ENCODE peak calls at places on chromosomes 16 and 17, in ten cellular contexts. One of them, this sample, is unnamed. For H3K9me3, the result is how much of the 10 kb centered on the place peaks cover.

GRCh38 chr17:27666831-27667560 is 36.0 kb downstream of the LGALS9 start:
- DNase-seq in AG04450: no peak
- DNase-seq in neuronal stem cell: no peak
- DNase-seq in neural progenitor cell: no peak
- DNase-seq in hepatocyte: no peak
- DNase-seq in IMR-90: no peak
- DNase-seq in H9: peak
- DNase-seq in tibial artery: no peak
- DNase-seq in heart left ventricle: no peak
- DNase-seq in heart right ventricle: no peak
- DNase-seq in this sample: no peak

GRCh38 chr16:9946022-9946720 is 236.1 kb downstream of the GRIN2A start:
- DNase-seq in H9: peak
- DNase-seq in IMR-90: no peak
- DNase-seq in AG04450: no peak
- DNase-seq in neural progenitor cell: no peak
- DNase-seq in heart right ventricle: no peak
- DNase-seq in heart left ventricle: no peak
- DNase-seq in neuronal stem cell: no peak
- DNase-seq in hepatocyte: no peak
- DNase-seq in tibial artery: no peak
- DNase-seq in this sample: no peak

GRCh38 chr17:29369831-29370735 is 20.1 kb upstream of the TAOK1 start:
- DNase-seq in IMR-90: peak
- DNase-seq in tibial artery: peak
- DNase-seq in hepatocyte: peak
- DNase-seq in H9: peak
- DNase-seq in heart left ventricle: peak
- DNase-seq in heart right ventricle: peak
- DNase-seq in neural progenitor cell: peak
- DNase-seq in neuronal stem cell: peak
- DNase-seq in AG04450: peak
- DNase-seq in this sample: no peak

GRCh38 chr17:41351177-41351576 is 549 bp upstream of the KRT33A start:
- DNase-seq in tibial artery: no peak
- DNase-seq in heart right ventricle: no peak
- DNase-seq in H9: no peak
- DNase-seq in hepatocyte: no peak
- DNase-seq in heart left ventricle: no peak
- DNase-seq in AG04450: no peak
- DNase-seq in neural progenitor cell: no peak
- DNase-seq in IMR-90: no peak
- DNase-seq in neuronal stem cell: no peak
- DNase-seq in this sample: no peak

GRCh38 chr17:12591336-12591735 is 74.4 kb upstream of the MYOCD start:
- DNase-seq in H9: peak
- DNase-seq in IMR-90: peak
- DNase-seq in heart right ventricle: no peak
- DNase-seq in tibial artery: no peak
- DNase-seq in hepatocyte: no peak
- DNase-seq in neuronal stem cell: no peak
- DNase-seq in heart left ventricle: no peak
- DNase-seq in neural progenitor cell: peak
- DNase-seq in AG04450: no peak
- DNase-seq in this sample: no peak

GRCh38 chr17:57097832-57098421 is 12.9 kb downstream of the AKAP1 start:
- DNase-seq in neuronal stem cell: no peak
- DNase-seq in AG04450: no peak
- DNase-seq in heart left ventricle: peak
- DNase-seq in neural progenitor cell: no peak
- DNase-seq in heart right ventricle: no peak
- DNase-seq in hepatocyte: no peak
- DNase-seq in H9: no peak
- DNase-seq in IMR-90: peak
- DNase-seq in tibial artery: peak
- DNase-seq in this sample: no peak

GRCh38 chr16:68000024-68000423 is 740 bp upstream of the DPEP2 start:
- DNase-seq in heart left ventricle: no peak
- DNase-seq in IMR-90: no peak
- DNase-seq in tibial artery: no peak
- DNase-seq in neuronal stem cell: no peak
- DNase-seq in heart right ventricle: no peak
- DNase-seq in neural progenitor cell: no peak
- DNase-seq in hepatocyte: no peak
- DNase-seq in H9: no peak
- DNase-seq in AG04450: no peak
- DNase-seq in this sample: no peak

GRCh38 chr17:79622776-79623175 is 11.9 kb upstream of the RBFOX3 start:
- DNase-seq in AG04450: no peak
- DNase-seq in neural progenitor cell: no peak
- DNase-seq in neuronal stem cell: no peak
- DNase-seq in heart left ventricle: peak
- DNase-seq in heart right ventricle: no peak
- DNase-seq in hepatocyte: no peak
- DNase-seq in H9: peak
- DNase-seq in tibial artery: peak
- DNase-seq in IMR-90: no peak
- DNase-seq in this sample: peak

GRCh38 chr16:81869326-81869725 is 90.2 kb downstream of the PLCG2 start:
- DNase-seq in H9: no peak
- DNase-seq in hepatocyte: no peak
- DNase-seq in neuronal stem cell: no peak
- DNase-seq in heart right ventricle: no peak
- DNase-seq in heart left ventricle: no peak
- DNase-seq in IMR-90: no peak
- DNase-seq in neural progenitor cell: no peak
- DNase-seq in tibial artery: no peak
- DNase-seq in AG04450: no peak
- DNase-seq in this sample: no peak

GRCh38 chr16:81864646-81865382 is 85.7 kb downstream of the PLCG2 start:
- DNase-seq in neuronal stem cell: no peak
- DNase-seq in AG04450: no peak
- DNase-seq in IMR-90: no peak
- DNase-seq in heart right ventricle: no peak
- DNase-seq in hepatocyte: no peak
- DNase-seq in neural progenitor cell: no peak
- DNase-seq in heart left ventricle: no peak
- DNase-seq in tibial artery: no peak
- DNase-seq in H9: no peak
- DNase-seq in this sample: no peak

GRCh38 chr16:81868057-81868748 is 89.1 kb downstream of the PLCG2 start:
- DNase-seq in hepatocyte: no peak
- DNase-seq in IMR-90: no peak
- DNase-seq in H9: no peak
- DNase-seq in heart right ventricle: no peak
- DNase-seq in tibial artery: no peak
- DNase-seq in heart left ventricle: no peak
- DNase-seq in neuronal stem cell: no peak
- DNase-seq in AG04450: no peak
- DNase-seq in neural progenitor cell: no peak
- DNase-seq in this sample: no peak

GRCh38 chr16:81863630-81864352 is 84.7 kb downstream of the PLCG2 start:
- DNase-seq in neuronal stem cell: no peak
- DNase-seq in heart left ventricle: no peak
- DNase-seq in hepatocyte: no peak
- DNase-seq in IMR-90: no peak
- DNase-seq in neural progenitor cell: peak
- DNase-seq in H9: peak
- DNase-seq in heart right ventricle: no peak
- DNase-seq in tibial artery: no peak
- DNase-seq in AG04450: no peak
- DNase-seq in this sample: no peak

GRCh38 chr16:81866820-81867440 is 87.8 kb downstream of the PLCG2 start:
- DNase-seq in H9: no peak
- DNase-seq in IMR-90: no peak
- DNase-seq in neuronal stem cell: no peak
- DNase-seq in neural progenitor cell: no peak
- DNase-seq in heart left ventricle: peak
- DNase-seq in tibial artery: peak
- DNase-seq in hepatocyte: no peak
- DNase-seq in AG04450: no peak
- DNase-seq in heart right ventricle: peak
- DNase-seq in this sample: no peak
- H3K27ac ChIP-seq in H9: no peak
- H3K27ac ChIP-seq in IMR-90: no peak
- H3K27ac ChIP-seq in neuronal stem cell: no peak
- H3K27ac ChIP-seq in neural progenitor cell: no peak
- H3K27ac ChIP-seq in heart left ventricle: peak
- H3K27ac ChIP-seq in tibial artery: peak
- H3K27ac ChIP-seq in hepatocyte: no peak
- H3K27ac ChIP-seq in AG04450: no peak
- H3K27ac ChIP-seq in heart right ventricle: peak
- H3K27ac ChIP-seq in this sample: no peak

DNA sequence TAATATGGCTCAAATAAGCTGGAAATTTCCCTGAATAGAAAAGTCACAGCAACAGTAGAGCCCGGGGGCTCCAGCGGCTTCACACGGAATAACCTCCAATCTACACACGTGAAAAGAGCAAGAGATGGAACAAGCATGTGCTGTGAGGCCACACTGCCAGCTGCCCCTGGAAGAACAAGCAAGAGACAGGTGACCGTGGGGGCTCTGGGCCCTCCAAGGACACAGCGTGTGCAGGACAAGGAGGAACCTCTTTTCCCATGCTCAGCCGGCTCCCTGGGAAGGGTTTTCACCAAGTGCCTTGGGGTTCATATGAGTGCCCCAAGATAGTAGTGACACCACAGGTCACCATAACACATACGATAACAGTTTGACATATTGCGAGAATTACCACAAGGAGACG is 110.2 kb upstream of the ZNF750 start:
- DNase-seq in AG04450: no peak
- DNase-seq in neuronal stem cell: no peak
- DNase-seq in tibial artery: peak
- DNase-seq in H9: no peak
- DNase-seq in heart right ventricle: no peak
- DNase-seq in neural progenitor cell: no peak
- DNase-seq in hepatocyte: no peak
- DNase-seq in IMR-90: no peak
- DNase-seq in heart left ventricle: no peak
- DNase-seq in this sample: peak
- H3K9me3 ChIP-seq in AG04450: under half
- H3K9me3 ChIP-seq in neuronal stem cell: half or more
- H3K9me3 ChIP-seq in tibial artery: under half
- H3K9me3 ChIP-seq in H9: half or more
- H3K9me3 ChIP-seq in heart right ventricle: under half
- H3K9me3 ChIP-seq in neural progenitor cell: under half
- H3K9me3 ChIP-seq in hepatocyte: under half
- H3K9me3 ChIP-seq in IMR-90: half or more
- H3K9me3 ChIP-seq in heart left ventricle: under half
- H3K9me3 ChIP-seq in this sample: under half

GRCh38 chr17:42541041-42541833 is 5.2 kb downstream of the NAGLU start:
- DNase-seq in H9: no peak
- DNase-seq in tibial artery: no peak
- DNase-seq in IMR-90: no peak
- DNase-seq in heart right ventricle: no peak
- DNase-seq in neural progenitor cell: no peak
- DNase-seq in heart left ventricle: no peak
- DNase-seq in hepatocyte: peak
- DNase-seq in neuronal stem cell: no peak
- DNase-seq in AG04450: no peak
- DNase-seq in this sample: no peak

GRCh38 chr17:42544874-42545283 is 7.8 kb upstream of the HSD17B1 start:
- DNase-seq in tibial artery: no peak
- DNase-seq in neuronal stem cell: no peak
- DNase-seq in H9: no peak
- DNase-seq in heart left ventricle: no peak
- DNase-seq in heart right ventricle: no peak
- DNase-seq in AG04450: no peak
- DNase-seq in neural progenitor cell: no peak
- DNase-seq in hepatocyte: no peak
- DNase-seq in IMR-90: no peak
- DNase-seq in this sample: no peak

GRCh38 chr17:42547001-42547461 is 5.7 kb upstream of the HSD17B1 start:
- DNase-seq in neuronal stem cell: no peak
- DNase-seq in tibial artery: no peak
- DNase-seq in heart left ventricle: no peak
- DNase-seq in IMR-90: no peak
- DNase-seq in heart right ventricle: no peak
- DNase-seq in neural progenitor cell: no peak
- DNase-seq in hepatocyte: no peak
- DNase-seq in AG04450: no peak
- DNase-seq in H9: no peak
- DNase-seq in this sample: no peak

GRCh38 chr17:42547698-42548069 is 5.0 kb upstream of the HSD17B1 start:
- DNase-seq in neuronal stem cell: no peak
- DNase-seq in H9: no peak
- DNase-seq in tibial artery: no peak
- DNase-seq in IMR-90: no peak
- DNase-seq in heart right ventricle: peak
- DNase-seq in AG04450: no peak
- DNase-seq in hepatocyte: no peak
- DNase-seq in neural progenitor cell: no peak
- DNase-seq in heart left ventricle: peak
- DNase-seq in this sample: no peak

DNA sequence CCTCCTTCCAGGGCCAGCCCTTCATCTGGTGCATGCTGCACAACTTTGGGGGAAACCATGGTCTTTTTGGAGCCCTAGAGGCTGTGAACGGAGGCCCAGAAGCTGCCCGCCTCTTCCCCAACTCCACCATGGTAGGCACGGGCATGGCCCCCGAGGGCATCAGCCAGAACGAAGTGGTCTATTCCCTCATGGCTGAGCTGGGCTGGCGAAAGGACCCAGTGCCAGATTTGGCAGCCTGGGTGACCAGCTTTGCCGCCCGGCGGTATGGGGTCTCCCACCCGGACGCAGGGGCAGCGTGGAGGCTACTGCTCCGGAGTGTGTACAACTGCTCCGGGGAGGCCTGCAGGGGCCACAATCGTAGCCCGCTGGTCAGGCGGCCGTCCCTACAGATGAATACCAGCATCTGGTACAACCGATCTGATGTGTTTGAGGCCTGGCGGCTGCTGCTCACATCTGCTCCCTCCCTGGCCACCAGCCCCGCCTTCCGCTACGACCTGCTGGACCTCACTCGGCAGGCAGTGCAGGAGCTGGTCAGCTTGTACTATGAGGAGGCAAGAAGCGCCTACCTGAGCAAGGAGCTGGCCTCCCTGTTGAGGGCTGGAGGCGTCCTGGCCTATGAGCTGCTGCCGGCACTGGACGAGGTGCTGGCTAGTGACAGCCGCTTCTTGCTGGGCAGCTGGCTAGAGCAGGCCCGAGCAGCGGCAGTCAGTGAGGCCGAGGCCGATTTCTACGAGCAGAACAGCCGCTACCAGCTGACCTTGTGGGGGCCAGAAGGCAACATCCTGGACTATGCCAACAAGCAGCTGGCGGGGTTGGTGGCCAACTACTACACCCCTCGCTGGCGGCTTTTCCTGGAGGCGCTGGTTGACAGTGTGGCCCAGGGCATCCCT is 7.4 kb downstream of the NAGLU start:
- DNase-seq in neuronal stem cell: no peak
- DNase-seq in heart right ventricle: no peak
- DNase-seq in tibial artery: no peak
- DNase-seq in neural progenitor cell: no peak
- DNase-seq in H9: no peak
- DNase-seq in IMR-90: no peak
- DNase-seq in AG04450: no peak
- DNase-seq in heart left ventricle: no peak
- DNase-seq in hepatocyte: no peak
- DNase-seq in this sample: no peak
- H3K27ac ChIP-seq in neuronal stem cell: no peak
- H3K27ac ChIP-seq in heart right ventricle: no peak
- H3K27ac ChIP-seq in tibial artery: no peak
- H3K27ac ChIP-seq in neural progenitor cell: no peak
- H3K27ac ChIP-seq in H9: no peak
- H3K27ac ChIP-seq in IMR-90: no peak
- H3K27ac ChIP-seq in AG04450: no peak
- H3K27ac ChIP-seq in heart left ventricle: no peak
- H3K27ac ChIP-seq in hepatocyte: no peak
- H3K27ac ChIP-seq in this sample: no peak

DNA sequence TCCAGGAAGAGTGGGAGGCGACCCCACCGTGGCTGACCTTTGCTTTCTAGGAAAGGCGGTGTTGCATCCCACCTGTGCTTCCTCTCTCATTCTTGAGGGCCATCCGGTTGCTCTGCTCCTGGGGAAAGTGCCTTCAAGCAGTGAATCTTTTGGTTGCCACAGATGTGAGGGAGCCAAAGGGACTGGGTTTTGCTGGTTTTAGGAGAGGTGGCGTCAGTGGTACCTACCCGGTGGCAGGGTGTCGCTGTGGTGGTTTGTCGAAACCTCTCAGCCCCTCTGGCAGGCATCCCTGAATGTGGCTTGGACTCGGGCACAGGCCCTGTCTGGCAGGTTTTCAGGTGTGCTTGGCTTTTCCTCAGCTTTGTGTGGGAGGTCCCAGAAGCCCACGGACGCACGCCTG is 611.5 kb downstream of the KCNJ18 start:
- DNase-seq in hepatocyte: no peak
- DNase-seq in tibial artery: no peak
- DNase-seq in AG04450: no peak
- DNase-seq in IMR-90: no peak
- DNase-seq in heart left ventricle: no peak
- DNase-seq in neural progenitor cell: no peak
- DNase-seq in H9: no peak
- DNase-seq in heart right ventricle: no peak
- DNase-seq in neuronal stem cell: no peak
- DNase-seq in this sample: no peak
- H3K9me3 ChIP-seq in hepatocyte: under half
- H3K9me3 ChIP-seq in tibial artery: under half
- H3K9me3 ChIP-seq in AG04450: half or more
- H3K9me3 ChIP-seq in IMR-90: under half
- H3K9me3 ChIP-seq in heart left ventricle: under half
- H3K9me3 ChIP-seq in neural progenitor cell: under half
- H3K9me3 ChIP-seq in H9: half or more
- H3K9me3 ChIP-seq in heart right ventricle: half or more
- H3K9me3 ChIP-seq in neuronal stem cell: under half
- H3K9me3 ChIP-seq in this sample: under half